ENCODE peak calls at places on chromosomes 4 and X, in five cellular contexts. E is effector CD4-positive, alpha-beta T cell; V is GDM1; H is brain microvascular endothelial cell; S is CMK. F is an unnamed sample.

GRCh38 chrX:94424456-94424855 is 750.5 kb downstream of the FAM133A start:
- DNase-seq in E (no peak), V (no peak), H (no peak), S (no peak), F (no peak)

GRCh38 chr4:87865288-87865687 is 32.5 kb downstream of the MEPE start:
- DNase-seq in E (no peak), V (no peak), H (no peak), S (no peak), F (no peak)

GRCh38 chr4:88335092-88335665 is 43.5 kb upstream of the HERC6 start:
- DNase-seq in E (no peak), V (no peak), H (peak), S (no peak), F (peak)

GRCh38 chr4:89140168-89140759 is 28.9 kb downstream of the TIGD2 start:
- DNase-seq in E (no peak), V (no peak), H (no peak), S (no peak), F (no peak)

GRCh38 chrX:80817002-80817401 is 7.3 kb upstream of the BRWD3 start:
- DNase-seq in E (no peak), V (no peak), H (no peak), S (no peak), F (no peak)

GRCh38 chr4:80295841-80296240 is 29.4 kb downstream of the FGF5 start:
- DNase-seq in E (no peak), V (no peak), H (no peak), S (no peak), F (peak)

GRCh38 chr4:86098691-86099090 is 261.2 kb downstream of the MAPK10 start:
- DNase-seq in E (no peak), V (no peak), H (no peak), S (no peak), F (no peak)

GRCh38 chrX:136047969-136048368 is 62.7 kb downstream of the SLC9A6 start:
- DNase-seq in E (no peak), V (no peak), H (peak), S (no peak), F (peak)

GRCh38 chr4:73187325-73187724 is 71.3 kb downstream of the ANKRD17 start:
- DNase-seq in E (no peak), V (peak), H (no peak), S (no peak), F (peak)

GRCh38 chr4:24057915-24058559 is 168.2 kb upstream of the PPARGC1A start:
- DNase-seq in E (no peak), V (no peak), H (no peak), S (no peak), F (no peak)

GRCh38 chr4:28209371-28209924 is 1348.8 kb downstream of the STIM2 start:
- DNase-seq in E (no peak), V (no peak), H (no peak), S (no peak), F (no peak)

GRCh38 chr4:118762146-118762545 is 73.8 kb downstream of the SEC24D start:
- DNase-seq in E (no peak), V (no peak), H (no peak), S (no peak), F (no peak)

GRCh38 chr4:159006202-159006601 is 96.7 kb upstream of the RAPGEF2 start:
- DNase-seq in E (no peak), V (no peak), H (peak), S (no peak), F (peak)

GRCh38 chrX:23364416-23364815 is 29.8 kb downstream of the PTCHD1 start:
- DNase-seq in E (no peak), V (no peak), H (no peak), S (no peak), F (no peak)

GRCh38 chr4:142405021-142405991 is 440.8 kb downstream of the INPP4B start:
- DNase-seq in E (peak), V (peak), H (peak), S (peak), F (peak)

GRCh38 chrX:150643271-150643670 is 49.9 kb upstream of the MTMR1 start:
- DNase-seq in E (no peak), V (no peak), H (no peak), S (no peak), F (peak)

GRCh38 chrX:130330706-130331105 is 9.0 kb upstream of the SLC25A14 start:
- DNase-seq in E (peak), V (no peak), H (peak), S (no peak), F (peak)

GRCh38 chr4:131207589-131207988 is 1941.5 kb upstream of the PCDH10 start:
- DNase-seq in E (no peak), V (no peak), H (no peak), S (no peak), F (no peak)

GRCh38 chr4:166481739-166482138 is 608.7 kb downstream of the TLL1 start:
- DNase-seq in E (no peak), V (no peak), H (no peak), S (no peak), F (no peak)

GRCh38 chr4:157582141-157582540 is 361.6 kb downstream of the GRIA2 start:
- DNase-seq in E (no peak), V (no peak), H (no peak), S (no peak), F (no peak)